ENCODE peak calls at places on chromosome 19, in four cellular contexts. Z is colonic mucosa, U is tibial artery, A is body of pancreas. O is an unnamed sample.

GRCh38 chr19:17305517-17306284 is at the start of gene MRPL34:
- DNase-seq in Z (peak), U (peak), A (peak), O (peak)

GRCh38 chr19:55116232-55117062 is 990 bp downstream of the PPP1R12C start:
- DNase-seq in Z (peak), U (peak), A (peak), O (peak)

GRCh38 chr19:49430678-49431329 is 5.6 kb downstream of the GFY start:
- DNase-seq in Z (no peak), U (no peak), A (no peak), O (no peak)

GRCh38 chr19:9934132-9934950 is 2.0 kb downstream of the OLFM2 start:
- DNase-seq in Z (peak), U (peak), A (peak), O (peak)

GRCh38 chr19:46022431-46023310 is at the start of gene PGLYRP1:
- DNase-seq in Z (no peak), U (no peak), A (no peak), O (no peak)

GRCh38 chr19:52637718-52638585 is at the start of gene ZNF83:
- DNase-seq in Z (peak), U (peak), A (peak), O (peak)

GRCh38 chr19:33402421-33403220 is 29.1 kb downstream of the CEBPG start:
- DNase-seq in Z (no peak), U (peak), A (peak), O (no peak)

GRCh38 chr19:6663236-6664187 is 6.4 kb downstream of the TNFSF14 start:
- DNase-seq in Z (no peak), U (no peak), A (no peak), O (no peak)

GRCh38 chr19:10288662-10289166 is 1.0 kb upstream of the ICAM5 start:
- DNase-seq in Z (peak), U (no peak), A (no peak), O (no peak)

GRCh38 chr19:47663911-47664771 is 49.1 kb upstream of the EHD2 start:
- DNase-seq in Z (peak), U (peak), A (peak), O (peak)

GRCh38 chr19:33426621-33427475 is 53.3 kb downstream of the CEBPG start:
- DNase-seq in Z (no peak), U (no peak), A (no peak), O (no peak)

GRCh38 chr19:42252365-42253244 is 2.3 kb downstream of the ERF start:
- DNase-seq in Z (no peak), U (peak), A (peak), O (no peak)

GRCh38 chr19:32519023-32519422 is 62.0 kb upstream of the PDCD5 start:
- DNase-seq in Z (no peak), U (no peak), A (no peak), O (no peak)

DNA sequence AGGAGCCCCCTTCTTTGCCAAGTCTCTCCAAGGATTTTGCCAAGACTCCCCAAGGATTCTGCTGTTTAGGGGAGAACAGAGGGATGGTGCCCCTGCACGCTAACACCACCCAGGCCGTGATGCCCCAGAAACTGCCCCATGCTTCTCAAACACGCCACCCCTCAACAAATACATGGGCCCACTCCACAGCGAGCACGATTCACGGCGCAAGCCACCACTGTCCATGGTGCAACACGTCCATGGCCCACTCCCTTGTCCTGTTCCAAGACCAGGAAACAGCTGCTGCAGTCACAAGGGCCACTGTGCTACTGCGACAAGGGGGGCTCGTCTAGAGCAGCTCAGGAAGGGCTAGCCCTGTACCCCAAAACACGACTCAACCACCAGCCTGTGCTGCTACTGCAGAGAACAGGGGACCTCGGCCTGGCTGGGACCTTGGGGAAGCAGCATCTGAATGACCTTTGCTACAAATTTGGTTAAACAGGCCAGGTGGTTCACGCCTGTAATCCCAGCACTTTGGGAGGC is 36.5 kb upstream of the ISYNA1 start:
- DNase-seq in Z (no peak), U (no peak), A (no peak), O (no peak)
- H3K27ac ChIP-seq in Z (peak), U (no peak), A (peak), O (peak)

DNA sequence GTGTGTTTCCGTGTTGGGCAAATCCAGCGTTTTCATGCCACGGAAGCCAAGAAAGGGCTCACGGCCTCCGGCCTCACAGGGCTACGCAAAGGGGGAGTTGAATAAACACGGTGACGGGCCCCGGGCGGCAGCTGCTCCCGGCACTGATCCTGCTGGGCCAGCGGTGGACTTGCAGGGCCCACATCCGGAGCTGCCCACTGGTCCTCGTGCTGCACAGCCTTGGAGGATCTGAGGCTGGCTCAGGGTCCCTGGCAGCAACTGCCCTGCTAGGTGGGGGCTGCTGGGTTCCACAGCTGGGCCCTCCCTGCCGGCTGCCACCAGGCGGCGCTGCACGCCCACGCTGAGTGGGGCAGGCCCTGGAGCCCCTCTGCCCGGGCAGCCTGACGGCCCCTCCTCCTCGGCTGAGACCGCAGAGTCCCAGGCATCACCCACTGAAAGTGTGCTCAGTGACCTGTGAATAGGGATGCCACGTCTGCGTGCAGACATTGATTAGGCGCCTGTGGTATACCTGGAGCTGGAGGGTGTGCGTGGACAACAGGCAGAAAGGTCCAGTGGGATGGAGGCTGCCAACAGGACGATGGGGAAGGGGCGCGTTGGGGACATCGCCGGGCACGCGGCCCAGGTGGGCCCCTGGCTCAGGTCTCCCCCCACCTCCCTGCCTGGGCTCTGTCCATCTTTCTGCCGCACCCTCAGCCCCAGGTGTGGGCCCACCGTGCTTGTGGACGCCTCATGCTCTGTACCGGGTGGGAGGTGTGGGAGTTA is 5.3 kb upstream of the HCN2 start:
- DNase-seq in Z (no peak), U (no peak), A (peak), O (no peak)
- H3K27ac ChIP-seq in Z (no peak), U (no peak), A (no peak), O (no peak)

GRCh38 chr19:40804783-40805242 is 5.8 kb downstream of the EGLN2 start:
- DNase-seq in Z (peak), U (no peak), A (no peak), O (no peak)
- H3K27ac ChIP-seq in Z (peak), U (peak), A (peak), O (peak)

GRCh38 chr19:3441089-3441985 is 39.0 kb downstream of the SMIM24 start:
- DNase-seq in Z (no peak), U (no peak), A (no peak), O (no peak)

GRCh38 chr19:3444695-3445234 is 35.6 kb downstream of the SMIM24 start:
- DNase-seq in Z (no peak), U (no peak), A (no peak), O (peak)

GRCh38 chr19:3442487-3443071 is 37.7 kb downstream of the SMIM24 start:
- DNase-seq in Z (no peak), U (no peak), A (no peak), O (peak)

GRCh38 chr19:3441986-3442329 is 38.4 kb downstream of the SMIM24 start:
- DNase-seq in Z (no peak), U (no peak), A (no peak), O (no peak)

GRCh38 chr19:3443840-3444694 is 36.3 kb downstream of the SMIM24 start:
- DNase-seq in Z (no peak), U (no peak), A (peak), O (peak)
- H3K27ac ChIP-seq in Z (no peak), U (peak), A (peak), O (peak)

GRCh38 chr19:44617481-44617880 is 4.1 kb downstream of the IGSF23 start:
- DNase-seq in Z (no peak), U (no peak), A (no peak), O (no peak)
- H3K27ac ChIP-seq in Z (no peak), U (no peak), A (peak), O (no peak)

DNA sequence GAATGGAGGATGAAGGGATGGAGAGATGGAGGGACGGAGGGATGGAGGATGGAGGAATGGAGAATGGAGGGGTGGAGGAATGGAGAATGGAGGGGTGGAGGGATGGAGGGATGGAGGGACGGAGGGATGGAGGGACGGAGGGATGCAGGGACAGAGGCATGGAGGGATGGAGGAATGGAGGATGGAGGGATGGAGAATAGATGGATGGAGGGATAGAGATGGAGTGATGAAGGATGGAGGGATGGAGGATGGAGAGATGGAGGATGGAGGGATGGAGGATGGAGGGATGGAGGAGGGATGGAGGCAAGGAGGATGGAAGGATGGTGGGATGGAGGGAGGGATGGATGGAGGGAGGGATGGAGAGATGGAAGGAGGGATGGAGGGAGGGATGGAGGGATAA is 22.1 kb downstream of the PIP5K1C start:
- DNase-seq in Z (no peak), U (no peak), A (no peak), O (no peak)
- H3K27ac ChIP-seq in Z (no peak), U (no peak), A (no peak), O (no peak)

GRCh38 chr19:54109651-54110050 is 5.8 kb downstream of the TFPT start:
- DNase-seq in Z (no peak), U (no peak), A (no peak), O (no peak)

GRCh38 chr19:54108496-54108895 is 5.8 kb downstream of the NDUFA3 start:
- DNase-seq in Z (no peak), U (no peak), A (no peak), O (no peak)

GRCh38 chr19:54115071-54116063 is at the start of the genes PRPF31 and TFPT:
- DNase-seq in Z (peak), U (peak), A (peak), O (peak)

GRCh38 chr19:54114340-54114826 is 1.1 kb downstream of the TFPT start:
- DNase-seq in Z (peak), U (peak), A (peak), O (no peak)
- H3K27ac ChIP-seq in Z (peak), U (peak), A (peak), O (no peak)

DNA sequence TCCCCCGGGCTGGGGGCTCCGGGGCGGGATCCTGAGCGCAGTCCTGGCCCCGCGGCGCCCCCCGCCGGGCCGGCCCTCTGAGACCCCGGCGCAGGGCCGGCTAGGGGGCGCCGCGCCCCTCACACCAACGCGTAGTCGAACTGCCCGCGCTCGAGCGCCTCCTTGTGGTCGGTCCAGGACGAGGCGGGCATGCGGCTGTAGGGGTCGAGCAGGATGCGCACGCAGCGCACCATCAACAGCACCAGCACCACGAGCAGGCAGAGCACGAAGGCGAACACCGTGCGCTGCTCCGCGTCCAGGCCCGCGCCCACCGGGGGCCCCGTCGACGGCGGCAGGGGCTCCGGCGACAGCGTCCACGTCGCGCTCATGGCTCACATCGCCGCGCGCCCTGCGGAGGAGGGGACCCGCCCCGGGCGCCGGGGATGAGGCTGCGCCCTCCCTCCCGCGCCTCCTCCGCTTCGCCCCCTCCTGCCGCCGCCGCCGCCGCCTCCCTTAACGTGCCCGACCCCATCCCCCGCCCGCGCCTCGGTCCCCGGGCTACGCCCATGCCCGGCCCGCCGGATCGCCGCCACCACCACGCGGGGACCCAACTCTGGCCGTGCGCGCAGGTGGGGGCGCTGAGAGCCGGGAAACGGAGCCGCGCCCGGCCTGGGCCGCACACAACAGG is 631 bp downstream of the CTXN1 start:
- DNase-seq in Z (peak), U (peak), A (peak), O (no peak)
- H3K27ac ChIP-seq in Z (no peak), U (peak), A (no peak), O (no peak)

GRCh38 chr19:13146763-13147563 is 3.2 kb downstream of the STX10 start:
- DNase-seq in Z (peak), U (no peak), A (no peak), O (no peak)
- H3K27ac ChIP-seq in Z (no peak), U (no peak), A (no peak), O (no peak)

GRCh38 chr19:38060346-38060745 is 153.3 kb downstream of the SIPA1L3 start:
- DNase-seq in Z (no peak), U (no peak), A (peak), O (no peak)

GRCh38 chr19:38055655-38056521 is 148.9 kb downstream of the SIPA1L3 start:
- DNase-seq in Z (no peak), U (no peak), A (no peak), O (no peak)

GRCh38 chr19:38056646-38057045 is 149.6 kb downstream of the SIPA1L3 start:
- DNase-seq in Z (no peak), U (no peak), A (no peak), O (no peak)

GRCh38 chr19:38059897-38060296 is 152.9 kb downstream of the SIPA1L3 start:
- DNase-seq in Z (no peak), U (no peak), A (no peak), O (no peak)

DNA sequence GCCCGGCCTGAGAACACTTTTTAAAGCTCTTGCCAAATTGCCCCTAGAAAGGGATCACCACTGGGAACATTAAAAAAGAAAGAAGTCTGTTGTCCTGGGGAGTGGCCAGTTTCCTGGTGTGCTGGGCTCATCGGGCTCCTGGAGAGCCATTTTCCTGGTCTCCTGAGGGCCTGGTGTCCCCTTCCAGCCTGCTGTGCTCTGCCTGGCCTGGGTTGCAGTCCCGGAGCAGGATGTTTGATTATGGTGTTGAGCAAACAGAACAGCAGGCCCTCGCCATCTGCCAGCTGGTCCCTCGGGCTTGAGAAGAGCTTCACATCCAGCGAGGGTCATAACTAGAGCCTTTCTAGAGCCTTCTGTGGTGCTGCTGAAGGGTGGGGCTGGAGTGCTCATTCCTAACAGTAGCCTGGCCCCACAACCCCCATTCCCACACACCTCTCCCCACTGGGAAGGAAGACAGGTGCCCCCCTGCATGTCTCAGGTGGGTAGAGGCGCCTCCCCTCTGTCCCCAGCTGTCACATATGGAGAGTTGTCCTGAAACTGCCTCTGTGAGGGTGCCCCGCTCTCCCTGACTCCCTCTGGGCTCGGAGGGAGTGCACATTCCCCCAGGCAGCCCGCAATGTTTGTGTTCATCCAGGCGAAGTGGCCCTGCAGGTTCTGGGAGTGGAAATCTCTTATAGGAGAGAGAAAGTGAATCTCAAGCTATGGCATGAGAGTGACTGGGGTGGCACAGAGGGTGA is 151.1 kb downstream of the SIPA1L3 start:
- DNase-seq in Z (peak), U (no peak), A (peak), O (no peak)
- H3K27ac ChIP-seq in Z (peak), U (no peak), A (peak), O (no peak)